ENCODE peak calls at places on chromosome 20, in nine cellular contexts. Y is lung; W is uterus; F is psoas muscle; A is esophagus muscularis mucosa; C is cardiac muscle cell; D is neuronal stem cell; Z is CD8-positive, alpha-beta T cell; H is RWPE1. N is an unnamed sample.

GRCh38 chr20:19254956-19255355 is 42.5 kb downstream of the SLC24A3 start:
- DNase-seq in Y (no peak), C (no peak), F (no peak), D (no peak), Z (no peak), W (no peak), A (no peak), H (no peak), N (no peak)

GRCh38 chr20:59047938-59048680 is 5.5 kb upstream of the PRELID3B start:
- DNase-seq in C (no peak), Y (peak; percentile 67), D (no peak), Z (no peak), H (no peak), W (no peak), A (no peak), F (no peak), N (peak; percentile 29)

GRCh38 chr20:1287306-1287705 is 21.2 kb downstream of the SNPH start:
- DNase-seq in H (no peak), D (no peak), Y (no peak), A (no peak), C (no peak), Z (no peak), W (no peak), F (no peak), N (no peak)

GRCh38 chr20:1802385-1803215 is 92.6 kb upstream of the SIRPA start:
- DNase-seq in F (peak; percentile 82), D (peak; percentile 65), Y (peak; percentile 57), W (no peak), Z (no peak), A (no peak), H (peak; percentile 73), C (peak; percentile 78), N (no peak)

GRCh38 chr20:38001173-38001875 is 31.9 kb downstream of the TTI1 start:
- DNase-seq in Z (no peak), H (peak; percentile 82), D (no peak), W (no peak), C (no peak), A (no peak), F (no peak), Y (no peak), N (peak; percentile 61)

GRCh38 chr20:45445805-45446562 is 23.6 kb upstream of the WFDC2 start:
- DNase-seq in C (peak; percentile 28), W (no peak), A (no peak), D (no peak), H (peak; percentile 84), F (no peak), Y (no peak), Z (no peak), N (no peak)

GRCh38 chr20:57392130-57392445 is 892 bp downstream of the RBM38 start:
- DNase-seq in W (no peak), A (no peak), D (no peak), H (no peak), Z (no peak), F (no peak), Y (no peak), C (no peak), N (no peak)

GRCh38 chr20:63471002-63471718 is 1.3 kb downstream of the KCNQ2 start:
- DNase-seq in Y (no peak), D (no peak), A (no peak), F (no peak), W (no peak), C (no peak), Z (no peak), H (no peak), N (no peak)

DNA sequence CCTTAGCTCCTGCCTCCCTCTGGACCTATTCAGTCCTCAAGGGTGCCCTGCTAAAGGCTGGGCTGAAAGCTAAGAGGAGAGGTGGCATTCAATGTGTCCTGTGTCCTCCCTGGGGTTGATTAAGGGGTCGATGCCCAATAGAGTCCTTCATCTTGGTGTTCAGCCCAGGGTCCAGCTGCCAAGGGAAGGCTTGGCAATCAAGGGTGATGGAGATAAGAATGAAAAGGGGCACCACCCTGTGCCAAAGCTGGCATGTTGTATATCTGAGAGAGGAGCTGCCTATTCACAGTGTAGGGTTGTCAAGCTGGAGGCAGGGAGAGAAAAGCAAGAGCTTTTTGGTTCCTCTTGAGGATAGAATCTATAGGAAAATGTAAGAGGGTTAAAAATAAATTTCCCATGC is 12.3 kb downstream of the C20orf173 start:
- DNase-seq in W (no peak), F (no peak), Y (no peak), D (no peak), C (no peak), Z (no peak), H (no peak), A (no peak), N (no peak)
- H3K27ac ChIP-seq in W (no peak overlapping the region), F (no peak overlapping the region), Y (no peak overlapping the region), D (no peak overlapping the region), C (no peak overlapping the region), Z (no peak overlapping the region), H (no peak overlapping the region), A (no peak overlapping the region), N (no peak overlapping the region)

DNA sequence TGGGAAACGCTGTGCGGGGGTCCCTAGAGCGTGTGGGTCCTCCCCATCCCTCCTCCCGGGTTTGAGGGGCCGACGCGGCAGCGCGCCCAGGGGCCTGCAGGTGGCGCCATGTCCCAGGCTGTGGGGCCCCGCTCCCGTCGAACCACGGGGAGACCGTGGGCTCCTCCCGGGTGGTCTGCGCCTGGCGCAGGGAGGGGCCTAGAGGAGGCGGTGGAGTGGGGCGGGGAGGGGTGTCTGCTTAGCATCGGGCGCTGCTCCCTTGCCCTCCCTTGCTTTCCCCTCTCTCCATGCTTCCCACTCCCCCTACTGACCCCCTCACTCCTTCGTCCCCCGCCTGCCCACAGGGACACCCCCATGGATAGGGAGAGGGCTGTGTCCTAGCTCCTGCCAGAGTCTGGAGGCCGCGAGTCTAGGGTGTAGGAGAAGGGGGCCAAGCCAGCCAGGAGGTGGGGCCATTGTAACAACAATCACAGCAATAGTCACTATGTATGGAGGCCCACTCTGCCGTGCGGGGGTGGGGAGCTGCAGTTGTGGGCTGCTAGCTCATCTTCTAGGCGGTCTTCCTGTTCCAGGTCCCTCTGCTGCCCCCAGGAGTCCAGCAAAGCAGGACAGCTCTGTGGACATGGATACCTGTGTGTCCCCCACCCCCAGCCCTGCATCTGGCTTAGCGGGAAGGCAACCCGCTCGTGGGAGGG is 51.7 kb downstream of the CHMP4B start:
- DNase-seq in W (peak; percentile 62), F (peak; percentile 65), A (no peak), Z (peak; percentile 29), Y (peak; percentile 47), H (peak; percentile 75), D (peak; percentile 59), C (peak; percentile 64), N (no peak)
- H3K27ac ChIP-seq in W (no peak overlapping the region), F (no peak overlapping the region), A (no peak overlapping the region), Z (no peak overlapping the region), Y (no peak overlapping the region), H (no peak overlapping the region), D (no peak overlapping the region), C (no peak overlapping the region), N (no peak overlapping the region)

GRCh38 chr20:17675519-17676377 is 6.3 kb downstream of the RRBP1 start:
- DNase-seq in C (no peak), W (no peak), D (no peak), Z (no peak), Y (no peak), H (no peak), F (no peak), A (no peak), N (no peak)
- H3K27ac ChIP-seq in C (no peak overlapping the region), W (no peak overlapping the region), D (no peak overlapping the region), Z (no peak overlapping the region), Y (no peak overlapping the region), H (peak overlapping the region; percentile 31), F (no peak overlapping the region), A (peak overlapping the region; percentile 34), N (no peak overlapping the region)

DNA sequence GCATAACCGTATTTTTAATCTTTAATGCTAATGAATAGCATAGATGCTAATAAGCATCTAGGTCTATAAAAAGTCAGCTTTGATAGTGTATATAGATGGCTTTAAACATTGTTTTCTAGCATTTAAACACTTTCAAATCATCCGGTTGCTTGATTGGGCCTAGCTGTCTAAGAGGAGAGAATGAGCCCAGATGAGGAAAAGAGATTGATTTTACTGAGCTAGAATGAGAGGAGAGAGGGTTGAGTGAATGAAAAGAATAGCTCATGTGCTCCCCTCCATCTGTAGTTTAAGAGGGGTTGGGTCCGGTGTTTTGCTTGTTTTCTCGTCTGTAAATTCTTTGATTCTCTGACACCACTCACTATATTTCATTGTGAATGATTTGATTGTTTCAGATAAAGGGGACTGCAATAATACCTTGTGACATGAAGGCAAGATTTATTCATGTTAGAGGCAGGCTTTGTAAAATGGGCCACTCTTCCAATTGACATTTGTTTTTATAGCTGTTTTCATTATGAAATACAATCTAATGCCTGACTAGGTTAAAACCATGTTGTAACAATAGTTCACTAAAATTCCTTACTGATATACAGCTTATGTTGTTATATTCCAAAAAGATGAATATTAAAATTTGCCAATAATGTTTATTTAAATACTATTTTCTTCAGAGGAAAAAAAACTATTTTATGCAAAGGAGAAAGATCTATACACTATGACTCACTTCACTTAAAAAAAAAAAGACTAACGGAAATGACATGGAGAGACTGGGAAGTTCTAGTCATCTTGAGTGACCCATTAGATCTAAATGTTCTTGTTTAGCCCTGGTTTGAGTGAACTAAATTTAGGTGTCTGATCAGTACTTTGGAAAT is 3.2 kb downstream of the PTPN1 start:
- DNase-seq in Y (no peak), W (no peak), Z (no peak), F (no peak), H (peak; percentile 63), D (no peak), A (no peak), C (no peak), N (peak; percentile 70)
- H3K27ac ChIP-seq in Y (peak overlapping the region; percentile 94), W (peak overlapping the region; percentile 29), Z (no peak overlapping the region), F (peak overlapping the region; percentile 77), H (no peak overlapping the region), D (no peak overlapping the region), A (peak overlapping the region; percentile 46), C (no peak overlapping the region), N (peak overlapping the region; percentile 82)